ENCODE peak calls at places on chromosomes 11 and 22, in four cellular contexts. K, N, O and A are unnamed samples.

GRCh38 chr11:128302425-128303186 is 284.8 kb downstream of the ETS1 start:
- DNase-seq in O (no peak), K (no peak), N (no peak), A (no peak)

GRCh38 chr11:313787-314547 is at the start of gene IFITM1:
- DNase-seq in K (peak), N (peak), O (peak), A (no peak)

GRCh38 chr11:27420722-27421572 is 51.6 kb downstream of the LGR4 start:
- DNase-seq in O (no peak), K (no peak), N (peak), A (no peak)

GRCh38 chr22:47294571-47294970 is 532.1 kb downstream of the TBC1D22A start:
- DNase-seq in N (no peak), O (no peak), K (no peak), A (no peak)

GRCh38 chr22:49936018-49936972 is 17.9 kb downstream of the CRELD2 start:
- DNase-seq in N (peak), O (no peak), K (peak), A (peak)

GRCh38 chr11:19558189-19558986 is 154.2 kb upstream of the NAV2 start:
- DNase-seq in O (no peak), K (no peak), N (no peak), A (no peak)

GRCh38 chr11:95142431-95142830 is 52.8 kb downstream of the ENDOD1 start:
- DNase-seq in N (no peak), K (no peak), O (no peak), A (no peak)

GRCh38 chr22:46104170-46104880 is 46.0 kb upstream of the PPARA start:
- DNase-seq in N (no peak), K (no peak), O (no peak), A (no peak)

GRCh38 chr11:69810289-69811118 is 8.7 kb downstream of the FGF3 start:
- DNase-seq in K (no peak), N (no peak), O (no peak), A (no peak)

GRCh38 chr11:65501005-65501529 is 2.2 kb downstream of the MALAT1 start:
- DNase-seq in N (peak), O (no peak), K (peak), A (peak)